ENCODE peak calls at places on chromosomes 5 and 9, in six cellular contexts. E is H1, Y is HCT116, H is GM12878, W is SK-N-SH, B is HepG2. M is an unnamed sample.
A peak's percentile ranks its signal among the peaks of the same experiment; 100 is the strongest.

GRCh38 chr5:16606628-16607027 is 10.2 kb downstream of the RETREG1 start:
- DNase-seq in E (no peak), Y (no peak), H (no peak), W (no peak), B (no peak), M (no peak)

GRCh38 chr9:27333241-27334052 is 36.5 kb upstream of the EQTN start:
- DNase-seq in E (peak; percentile 82), Y (peak; percentile 54), H (peak; percentile 40), W (peak; percentile 80), B (peak; percentile 57), M (peak; percentile 54)

GRCh38 chr5:146076455-146076854 is 28.9 kb downstream of the PLAC8L1 start:
- DNase-seq in E (no peak), Y (no peak), H (no peak), W (no peak), B (no peak), M (no peak)

GRCh38 chr5:33994845-33995244 is 10.4 kb upstream of the SLC45A2 start:
- DNase-seq in E (no peak), Y (no peak), H (no peak), W (no peak), B (no peak), M (peak; percentile 12)

GRCh38 chr5:181163487-181164075 is 16.2 kb downstream of the OR2V2 start:
- DNase-seq in E (no peak), Y (no peak), H (no peak), W (no peak), B (no peak), M (no peak)

GRCh38 chr5:78245126-78245525 is 49.4 kb downstream of the AP3B1 start:
- DNase-seq in E (no peak), Y (no peak), H (no peak), W (no peak), B (no peak), M (no peak)

GRCh38 chr9:127817881-127818434 is 15.3 kb downstream of the FPGS start:
- DNase-seq in E (no peak), Y (no peak), H (no peak), W (peak; percentile 85), B (no peak), M (peak; percentile 45)

GRCh38 chr9:129176786-129177442 is 1.1 kb downstream of the IER5L start:
- DNase-seq in E (no peak), Y (no peak), H (no peak), W (peak; percentile 75), B (no peak), M (peak; percentile 56)

GRCh38 chr5:74019923-74020322 is 393.9 kb downstream of the ARHGEF28 start:
- DNase-seq in E (no peak), Y (no peak), H (no peak), W (no peak), B (no peak), M (no peak)

GRCh38 chr5:149323235-149324205 is 21.8 kb upstream of the GRPEL2 start:
- DNase-seq in E (no peak), Y (no peak), H (no peak), W (no peak), B (peak; percentile 46), M (no peak)

GRCh38 chr9:4831119-4831518 is 38.4 kb downstream of the RCL1 start:
- DNase-seq in E (no peak), Y (no peak), H (no peak), W (no peak), B (no peak), M (no peak)

GRCh38 chr5:59763545-59763944 is 130.0 kb downstream of the PDE4D start:
- DNase-seq in E (no peak), Y (no peak), H (no peak), W (no peak), B (no peak), M (no peak)

GRCh38 chr5:8386889-8387288 is 517.9 kb downstream of the MTRR start:
- DNase-seq in E (no peak), Y (no peak), H (no peak), W (no peak), B (no peak), M (no peak)
- TF ChIP-seq JUND in E (no peak), Y (no peak), H (no peak), W (no peak), B (no peak), M (no peak)

GRCh38 chr5:159240301-159240870 is 22.7 kb upstream of the UBLCP1 start:
- DNase-seq in E (no peak), Y (no peak), H (no peak), W (no peak), B (no peak), M (no peak)
- TF ChIP-seq JUND in E (no peak), Y (peak; percentile 83), H (no peak), W (peak; percentile 49), B (no peak), M (no peak)

DNA sequence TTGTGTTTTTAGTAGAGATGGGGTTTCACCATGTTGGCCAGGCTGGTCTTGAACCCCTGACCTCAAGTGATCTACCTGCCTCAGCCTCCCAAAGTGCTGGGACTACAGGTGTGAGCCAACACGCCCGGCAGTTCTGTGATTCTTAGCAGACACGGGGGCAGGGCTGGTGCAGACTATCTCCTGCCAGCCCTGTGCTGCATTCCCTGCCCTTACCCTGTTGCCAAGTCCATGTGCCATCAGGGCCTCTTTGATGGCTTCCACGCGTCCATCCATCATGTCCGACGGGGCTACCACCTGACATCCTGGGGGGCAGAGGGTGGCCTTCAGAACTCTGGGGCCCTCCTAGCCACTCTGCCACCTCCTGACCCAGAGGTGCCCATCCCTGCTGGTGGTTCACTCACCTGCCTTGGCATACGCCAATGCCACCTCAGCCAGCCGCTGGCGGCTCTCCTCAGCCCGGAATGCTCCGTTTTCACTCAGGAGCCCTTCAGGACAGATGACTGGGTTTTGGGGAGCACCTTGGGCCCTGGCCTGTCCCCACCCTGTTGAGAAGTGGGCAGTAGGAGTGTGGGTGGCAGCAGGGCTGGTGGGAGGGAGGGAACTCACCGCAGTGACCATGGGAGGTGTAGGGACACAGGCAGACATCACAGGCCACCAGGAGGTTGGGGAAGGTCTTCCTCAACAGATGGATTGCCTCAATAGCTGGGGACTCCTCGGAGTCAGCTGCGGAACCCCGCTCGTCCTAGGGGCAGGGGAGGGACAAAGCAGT is 10.7 kb downstream of the ALAD start:
- DNase-seq in E (no peak), Y (no peak), H (no peak), W (peak; percentile 3), B (no peak), M (no peak)
- TF ChIP-seq JUND in E (no peak), Y (no peak), H (no peak), W (no peak), B (no peak), M (no peak)

GRCh38 chr5:1378866-1379659 is 34.2 kb upstream of the CLPTM1L start:
- DNase-seq in E (no peak), Y (no peak), H (no peak), W (no peak), B (no peak), M (no peak)

GRCh38 chr5:1380011-1380817 is 35.3 kb upstream of the CLPTM1L start:
- DNase-seq in E (no peak), Y (no peak), H (no peak), W (peak; percentile 67), B (peak; percentile 37), M (peak; percentile 57)

GRCh38 chr5:1376921-1377320 is 32.0 kb upstream of the CLPTM1L start:
- DNase-seq in E (no peak), Y (no peak), H (no peak), W (no peak), B (no peak), M (no peak)

GRCh38 chr5:1375871-1376850 is 31.3 kb upstream of the CLPTM1L start:
- DNase-seq in E (no peak), Y (no peak), H (no peak), W (no peak), B (no peak), M (no peak)

DNA sequence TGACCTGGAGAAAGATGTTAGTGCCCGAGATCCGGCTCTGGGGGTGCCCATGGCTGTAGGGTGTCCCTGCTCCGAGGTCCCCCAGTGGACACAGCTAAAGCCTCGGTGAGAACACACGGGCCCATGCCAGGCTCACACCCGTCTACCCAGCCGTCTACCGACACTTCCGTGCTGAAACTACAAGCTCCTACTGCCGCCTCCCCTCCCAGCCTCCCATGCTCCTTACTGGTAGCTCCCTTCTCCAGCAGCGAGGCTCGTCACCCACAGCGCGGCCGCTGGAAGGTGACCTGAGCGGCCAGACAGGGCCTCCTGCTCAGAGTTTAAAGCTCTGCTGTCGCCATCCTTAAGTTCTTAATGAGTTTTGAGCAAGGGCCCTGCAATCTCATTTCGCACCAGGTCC is 33.2 kb upstream of the CLPTM1L start:
- DNase-seq in E (no peak), Y (no peak), H (no peak), W (no peak), B (no peak), M (no peak)
- TF ChIP-seq JUND in E (no peak), Y (no peak), H (no peak), W (no peak), B (no peak), M (no peak)

DNA sequence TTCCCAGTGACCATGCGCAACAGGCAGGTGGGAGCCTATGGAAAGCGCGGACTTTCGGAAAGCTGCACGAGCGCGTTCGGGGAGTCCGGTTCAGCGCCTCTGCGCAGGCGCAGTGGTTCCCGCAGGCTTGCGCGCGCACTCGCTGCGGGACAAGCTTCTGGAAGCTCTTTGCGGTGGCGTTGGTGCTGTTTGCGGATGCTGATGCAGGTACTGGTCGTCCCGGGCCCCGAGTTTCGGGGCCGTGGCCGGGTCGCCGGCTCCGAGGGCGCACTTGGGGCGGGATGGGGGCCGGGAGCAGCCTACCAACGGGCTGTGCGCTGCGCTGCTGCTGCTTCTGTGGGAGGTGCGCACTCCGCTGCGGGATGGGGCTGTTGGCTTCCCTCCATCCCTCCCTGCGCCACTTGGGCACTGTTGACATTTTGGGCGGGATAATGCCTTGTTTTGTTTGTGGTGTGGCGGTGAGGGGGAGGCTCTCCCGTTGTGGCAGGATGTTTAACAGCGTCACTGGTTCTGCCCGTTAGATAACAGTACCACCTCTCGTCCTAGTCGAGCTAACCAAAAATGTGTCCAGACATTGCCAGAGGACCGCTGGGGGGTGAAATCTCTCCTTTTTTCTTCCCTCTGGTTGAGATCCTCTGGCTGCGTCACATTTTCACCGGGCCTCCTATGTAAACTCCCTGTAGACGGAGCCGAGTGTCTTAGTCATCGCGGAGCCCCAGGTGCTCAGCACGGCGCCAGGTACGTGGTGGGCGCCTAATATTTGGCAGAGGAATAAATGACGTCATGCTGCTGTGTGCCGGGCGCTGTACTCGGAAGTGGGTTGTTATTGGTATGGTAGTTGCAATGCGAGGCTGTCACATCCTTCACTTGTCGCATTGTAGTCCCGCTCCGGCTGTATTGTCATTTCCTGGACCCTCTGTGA is at the start of gene ZNF483:
- DNase-seq in E (peak; percentile 78), Y (peak; percentile 64), H (no peak), W (peak; percentile 93), B (peak; percentile 78), M (peak; percentile 83)
- TF ChIP-seq JUND in E (peak; percentile 90), Y (peak; percentile 14), H (no peak), W (no peak), B (no peak), M (no peak)

GRCh38 chr9:12719431-12719830 is 26.2 kb downstream of the TYRP1 start:
- DNase-seq in E (no peak), Y (peak; percentile 24), H (no peak), W (peak; percentile 22), B (peak; percentile 26), M (peak; percentile 68)

GRCh38 chr9:12726795-12727194 is 33.6 kb downstream of the TYRP1 start:
- DNase-seq in E (no peak), Y (no peak), H (no peak), W (no peak), B (no peak), M (no peak)

GRCh38 chr9:12722131-12722530 is 28.9 kb downstream of the TYRP1 start:
- DNase-seq in E (no peak), Y (no peak), H (no peak), W (no peak), B (no peak), M (no peak)

GRCh38 chr9:12720551-12720950 is 27.4 kb downstream of the TYRP1 start:
- DNase-seq in E (no peak), Y (no peak), H (no peak), W (no peak), B (no peak), M (no peak)

GRCh38 chr9:12723409-12724028 is 30.3 kb downstream of the TYRP1 start:
- DNase-seq in E (no peak), Y (peak; percentile 23), H (no peak), W (no peak), B (peak; percentile 10), M (no peak)
- TF ChIP-seq JUND in E (no peak), Y (no peak), H (no peak), W (no peak), B (no peak), M (no peak)

M was measured in T47D.